ENCODE peak calls at places on chromosomes 2 and 18, in five cellular contexts. One of them, this sample, is unnamed.

GRCh38 chr2:126666003-126666402 is 10.0 kb downstream of the GYPC start:
- DNase-seq in IMR-90: no peak
- DNase-seq in K562: no peak
- DNase-seq in GM12878: no peak
- DNase-seq in HepG2: no peak
- DNase-seq in this sample: no peak

GRCh38 chr2:205758498-205758897 is 76.2 kb downstream of the NRP2 start:
- DNase-seq in IMR-90: no peak
- DNase-seq in K562: no peak
- DNase-seq in GM12878: no peak
- DNase-seq in HepG2: no peak
- DNase-seq in this sample: no peak

GRCh38 chr2:48183276-48183675 is 277.0 kb upstream of the FBXO11 start:
- DNase-seq in IMR-90: no peak
- DNase-seq in K562: no peak
- DNase-seq in GM12878: no peak
- DNase-seq in HepG2: no peak
- DNase-seq in this sample: no peak

GRCh38 chr2:232871418-232871834 is 1.4 kb downstream of the SNORC start:
- DNase-seq in IMR-90: no peak
- DNase-seq in K562: no peak
- DNase-seq in GM12878: no peak
- DNase-seq in HepG2: no peak
- DNase-seq in this sample: no peak

GRCh38 chr2:160140001-160140400 is 60.1 kb downstream of the ITGB6 start:
- DNase-seq in IMR-90: peak; percentile 44
- DNase-seq in K562: no peak
- DNase-seq in GM12878: no peak
- DNase-seq in HepG2: no peak
- DNase-seq in this sample: no peak

GRCh38 chr2:191038241-191038725 is 24.3 kb upstream of the STAT1 start:
- DNase-seq in IMR-90: peak; percentile 80
- DNase-seq in K562: peak; percentile 53
- DNase-seq in GM12878: no peak
- DNase-seq in HepG2: no peak
- DNase-seq in this sample: no peak

GRCh38 chr18:32552421-32553030 is 81.8 kb upstream of the GAREM1 start:
- DNase-seq in IMR-90: peak; percentile 69
- DNase-seq in K562: peak; percentile 65
- DNase-seq in GM12878: no peak
- DNase-seq in HepG2: peak; percentile 68
- DNase-seq in this sample: peak; percentile 70

GRCh38 chr2:173574713-173575112 is 220.0 kb downstream of the CDCA7 start:
- DNase-seq in IMR-90: peak; percentile 52
- DNase-seq in K562: no peak
- DNase-seq in GM12878: no peak
- DNase-seq in HepG2: no peak
- DNase-seq in this sample: no peak

GRCh38 chr2:69954069-69954468 is 7.4 kb downstream of the ASPRV1 start:
- DNase-seq in IMR-90: no peak
- DNase-seq in K562: no peak
- DNase-seq in GM12878: no peak
- DNase-seq in HepG2: no peak
- DNase-seq in this sample: no peak

GRCh38 chr2:7450188-7451156 is 533.3 kb downstream of the RNF144A start:
- DNase-seq in IMR-90: no peak
- DNase-seq in K562: no peak
- DNase-seq in GM12878: no peak
- DNase-seq in HepG2: no peak
- DNase-seq in this sample: no peak

GRCh38 chr2:207073791-207074678 is 91.7 kb downstream of the KLF7 start:
- DNase-seq in IMR-90: peak; percentile 12
- DNase-seq in K562: no peak
- DNase-seq in GM12878: no peak
- DNase-seq in HepG2: no peak
- DNase-seq in this sample: no peak

GRCh38 chr18:3655637-3656050 is 205.7 kb downstream of the TGIF1 start:
- DNase-seq in IMR-90: no peak
- DNase-seq in K562: peak; percentile 73
- DNase-seq in GM12878: no peak
- DNase-seq in HepG2: no peak
- DNase-seq in this sample: no peak

GRCh38 chr2:112181571-112182290 is 43.5 kb downstream of the FBLN7 start:
- DNase-seq in IMR-90: no peak
- DNase-seq in K562: no peak
- DNase-seq in GM12878: no peak
- DNase-seq in HepG2: no peak
- DNase-seq in this sample: no peak

GRCh38 chr2:46690825-46691224 is 211.5 kb downstream of the TMEM247 start:
- DNase-seq in IMR-90: peak; percentile 95
- DNase-seq in K562: peak; percentile 42
- DNase-seq in GM12878: no peak
- DNase-seq in HepG2: peak; percentile 42
- DNase-seq in this sample: peak; percentile 51

GRCh38 chr2:29518010-29518409 is 402.8 kb downstream of the CLIP4 start:
- DNase-seq in IMR-90: peak; percentile 71
- DNase-seq in K562: no peak
- DNase-seq in GM12878: no peak
- DNase-seq in HepG2: no peak
- DNase-seq in this sample: no peak

GRCh38 chr2:183495079-183495478 is 370.8 kb downstream of the NUP35 start:
- DNase-seq in IMR-90: no peak
- DNase-seq in K562: no peak
- DNase-seq in GM12878: no peak
- DNase-seq in HepG2: no peak
- DNase-seq in this sample: no peak

GRCh38 chr2:233953106-233953801 is 36.1 kb downstream of the TRPM8 start:
- DNase-seq in IMR-90: no peak
- DNase-seq in K562: no peak
- DNase-seq in GM12878: no peak
- DNase-seq in HepG2: no peak
- DNase-seq in this sample: no peak

GRCh38 chr2:226893206-226893605 is 57.4 kb downstream of the RHBDD1 start:
- DNase-seq in IMR-90: peak; percentile 33
- DNase-seq in K562: no peak
- DNase-seq in GM12878: no peak
- DNase-seq in HepG2: no peak
- DNase-seq in this sample: no peak

GRCh38 chr2:150997066-150997465 is 264.6 kb downstream of the RBM43 start:
- DNase-seq in IMR-90: no peak
- DNase-seq in K562: no peak
- DNase-seq in GM12878: no peak
- DNase-seq in HepG2: no peak
- DNase-seq in this sample: no peak

GRCh38 chr18:10299686-10300085 is 154.7 kb upstream of the APCDD1 start:
- DNase-seq in IMR-90: no peak
- DNase-seq in K562: no peak
- DNase-seq in GM12878: no peak
- DNase-seq in HepG2: no peak
- DNase-seq in this sample: no peak

GRCh38 chr2:953408-953807 is 2.8 kb downstream of the SNTG2 start:
- DNase-seq in IMR-90: no peak
- DNase-seq in K562: no peak
- DNase-seq in GM12878: no peak
- DNase-seq in HepG2: no peak
- DNase-seq in this sample: no peak

GRCh38 chr2:227510620-227510958 is 38.6 kb downstream of the AGFG1 start:
- DNase-seq in IMR-90: no peak
- DNase-seq in K562: no peak
- DNase-seq in GM12878: no peak
- DNase-seq in HepG2: no peak
- DNase-seq in this sample: no peak

GRCh38 chr2:153622285-153622684 is 143.7 kb upstream of the RPRM start:
- DNase-seq in IMR-90: no peak
- DNase-seq in K562: no peak
- DNase-seq in GM12878: no peak
- DNase-seq in HepG2: peak; percentile 3
- DNase-seq in this sample: peak; percentile 17

GRCh38 chr2:23293063-23293462 is 91.9 kb upstream of the KLHL29 start:
- DNase-seq in IMR-90: no peak
- DNase-seq in K562: no peak
- DNase-seq in GM12878: no peak
- DNase-seq in HepG2: no peak
- DNase-seq in this sample: no peak

DNA sequence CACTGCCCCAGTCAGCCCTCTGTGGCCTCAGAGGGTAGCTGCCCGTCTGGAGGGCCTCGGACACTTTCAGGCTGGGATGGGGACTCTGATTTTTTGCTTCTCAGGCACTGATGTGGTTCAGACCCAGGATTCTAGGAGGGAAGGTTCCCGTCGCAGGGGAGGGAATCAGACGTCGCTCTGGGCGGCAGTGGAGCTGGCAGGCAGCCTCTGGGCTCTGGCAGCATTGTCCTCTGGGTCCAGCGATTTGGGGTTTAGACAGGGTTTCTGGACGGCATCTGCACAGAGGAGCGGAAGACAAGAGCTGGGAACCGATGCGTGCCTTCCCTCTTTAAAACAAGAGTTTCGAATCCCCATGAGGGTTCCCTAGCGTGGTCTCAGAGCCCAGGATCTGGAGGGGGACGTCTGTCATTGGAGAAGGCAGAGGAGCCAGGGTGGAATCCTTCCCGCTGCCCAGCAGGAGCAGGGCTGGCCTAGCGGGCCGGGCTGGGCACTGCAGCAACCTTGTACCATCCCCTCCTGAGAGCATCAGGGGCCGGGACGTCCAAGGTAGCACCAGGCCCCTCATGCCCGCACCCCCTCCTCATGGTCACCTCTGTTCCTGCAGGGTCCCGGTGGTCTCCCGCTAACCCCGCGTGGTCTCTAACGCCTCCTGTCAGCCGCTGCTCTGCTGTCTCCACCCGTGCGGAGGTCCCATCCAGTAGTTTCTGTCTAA is 246.0 kb downstream of the AGAP1 start:
- DNase-seq in IMR-90: no peak
- DNase-seq in K562: no peak
- DNase-seq in GM12878: no peak
- DNase-seq in HepG2: no peak
- DNase-seq in this sample: no peak
- TF ChIP-seq BHLHE40 in IMR-90: no peak
- TF ChIP-seq BHLHE40 in K562: no peak
- TF ChIP-seq BHLHE40 in GM12878: no peak
- TF ChIP-seq BHLHE40 in HepG2: no peak
- TF ChIP-seq BHLHE40 in this sample: no peak

GRCh38 chr2:120989911-120990441 is 254.3 kb downstream of the GLI2 start:
- DNase-seq in IMR-90: no peak
- DNase-seq in K562: no peak
- DNase-seq in GM12878: no peak
- DNase-seq in HepG2: no peak
- DNase-seq in this sample: no peak
- TF ChIP-seq RFX5 in IMR-90: no peak
- TF ChIP-seq RFX5 in K562: no peak
- TF ChIP-seq RFX5 in GM12878: no peak
- TF ChIP-seq RFX5 in HepG2: no peak
- TF ChIP-seq RFX5 in this sample: no peak

GRCh38 chr2:162731917-162732804 is 106.4 kb downstream of the KCNH7 start:
- DNase-seq in IMR-90: no peak
- DNase-seq in K562: no peak
- DNase-seq in GM12878: peak; percentile 57
- DNase-seq in HepG2: no peak
- DNase-seq in this sample: no peak

GRCh38 chr2:162729469-162729868 is 109.1 kb downstream of the KCNH7 start:
- DNase-seq in IMR-90: no peak
- DNase-seq in K562: no peak
- DNase-seq in GM12878: no peak
- DNase-seq in HepG2: no peak
- DNase-seq in this sample: no peak

GRCh38 chr2:162732946-162733698 is 105.4 kb downstream of the KCNH7 start:
- DNase-seq in IMR-90: no peak
- DNase-seq in K562: no peak
- DNase-seq in GM12878: peak; percentile 20
- DNase-seq in HepG2: no peak
- DNase-seq in this sample: no peak

GRCh38 chr2:162734866-162735265 is 103.7 kb downstream of the KCNH7 start:
- DNase-seq in IMR-90: no peak
- DNase-seq in K562: no peak
- DNase-seq in GM12878: peak; percentile 15
- DNase-seq in HepG2: no peak
- DNase-seq in this sample: no peak

DNA sequence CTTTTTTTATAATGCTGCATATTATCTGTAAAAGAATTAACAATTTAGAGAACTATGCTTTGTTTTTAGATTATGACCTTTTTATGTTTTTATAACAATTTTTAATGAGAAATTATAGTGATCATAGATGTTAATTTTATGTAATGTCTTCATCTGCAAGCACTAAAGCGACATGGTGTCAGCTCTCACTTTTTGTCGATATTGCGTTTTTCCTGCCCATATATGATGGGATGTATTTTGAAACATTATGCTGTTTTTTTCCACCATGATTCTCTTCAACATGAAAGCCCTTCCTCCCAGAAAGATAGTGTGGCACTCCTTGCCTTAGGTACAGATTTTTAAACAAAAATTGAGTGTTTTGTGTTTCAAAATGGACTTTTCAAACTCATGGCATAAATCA is 104.3 kb downstream of the KCNH7 start:
- DNase-seq in IMR-90: no peak
- DNase-seq in K562: no peak
- DNase-seq in GM12878: no peak
- DNase-seq in HepG2: no peak
- DNase-seq in this sample: no peak
- H3K4me3 ChIP-seq in IMR-90: no peak overlapping the region
- H3K4me3 ChIP-seq in K562: no peak overlapping the region
- H3K4me3 ChIP-seq in GM12878: no peak overlapping the region
- H3K4me3 ChIP-seq in HepG2: no peak overlapping the region
- H3K4me3 ChIP-seq in this sample: no peak overlapping the region

GRCh38 chr2:44672431-44672830 is 269.1 kb upstream of the SIX3 start:
- DNase-seq in IMR-90: no peak
- DNase-seq in K562: no peak
- DNase-seq in GM12878: no peak
- DNase-seq in HepG2: no peak
- DNase-seq in this sample: no peak

GRCh38 chr2:44663471-44664073 is 277.9 kb upstream of the SIX3 start:
- DNase-seq in IMR-90: no peak
- DNase-seq in K562: no peak
- DNase-seq in GM12878: no peak
- DNase-seq in HepG2: no peak
- DNase-seq in this sample: no peak

GRCh38 chr2:44671896-44672295 is 269.6 kb upstream of the SIX3 start:
- DNase-seq in IMR-90: no peak
- DNase-seq in K562: no peak
- DNase-seq in GM12878: no peak
- DNase-seq in HepG2: no peak
- DNase-seq in this sample: no peak

GRCh38 chr2:44671276-44671675 is 270.2 kb upstream of the SIX3 start:
- DNase-seq in IMR-90: no peak
- DNase-seq in K562: no peak
- DNase-seq in GM12878: no peak
- DNase-seq in HepG2: no peak
- DNase-seq in this sample: no peak

DNA sequence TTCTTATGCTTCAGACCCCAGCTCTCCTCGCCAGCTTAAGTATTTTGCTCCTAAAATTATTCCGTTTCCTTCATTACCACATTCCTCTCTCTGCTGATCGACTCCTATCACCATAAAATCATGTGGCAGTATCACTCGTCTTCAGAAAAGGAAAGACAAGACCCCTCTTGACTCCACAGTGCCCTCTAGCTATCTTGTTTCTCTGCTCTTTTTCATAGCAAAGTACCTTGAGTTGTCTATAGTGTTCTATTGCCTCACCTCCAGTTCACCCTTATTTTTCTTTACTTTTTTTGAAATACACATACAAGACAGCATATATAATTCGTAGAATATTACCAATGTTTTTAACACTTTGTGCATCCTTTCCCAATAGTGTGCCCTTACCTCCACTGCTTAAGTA is 273.2 kb upstream of the SIX3 start:
- DNase-seq in IMR-90: no peak
- DNase-seq in K562: peak; percentile 11
- DNase-seq in GM12878: no peak
- DNase-seq in HepG2: peak; percentile 18
- DNase-seq in this sample: peak; percentile 7
- TF ChIP-seq BHLHE40 in IMR-90: no peak
- TF ChIP-seq BHLHE40 in K562: no peak
- TF ChIP-seq BHLHE40 in GM12878: no peak
- TF ChIP-seq BHLHE40 in HepG2: no peak
- TF ChIP-seq BHLHE40 in this sample: no peak

This sample was measured in A549.